ENCODE peak calls at places on chromosomes 4 and X, in seven cellular contexts. Y, C, E, K, L, B and H are unnamed samples.

GRCh38 chrX:40012039-40012799 is 85.5 kb downstream of the BCOR start:
- DNase-seq in Y (peak; percentile 52), C (peak; percentile 69), E (no peak), K (peak; percentile 40), L (peak; percentile 26), B (no peak), H (no peak)

GRCh38 chr4:166422475-166422874 is 549.4 kb downstream of the TLL1 start:
- DNase-seq in Y (no peak), C (no peak), E (no peak), K (no peak), L (no peak), B (no peak), H (no peak)

GRCh38 chrX:35104626-35105025 is 162.0 kb downstream of the FAM47B start:
- DNase-seq in Y (no peak), C (no peak), E (no peak), K (no peak), L (no peak), B (no peak), H (no peak)

GRCh38 chr4:168723020-168723419 is 226.2 kb downstream of the PALLD start:
- DNase-seq in Y (no peak), C (no peak), E (no peak), K (no peak), L (no peak), B (no peak), H (no peak)

GRCh38 chrX:2474280-2474962 is 26.4 kb downstream of the DHRSX start:
- DNase-seq in Y (no peak), C (peak; percentile 38), E (no peak), K (no peak), L (no peak), B (no peak), H (no peak)

GRCh38 chr4:185682236-185682635 is 129.8 kb downstream of the SORBS2 start:
- DNase-seq in Y (no peak), C (no peak), E (no peak), K (no peak), L (no peak), B (no peak), H (no peak)

GRCh38 chr4:97845758-97846157 is 297.5 kb downstream of the STPG2 start:
- DNase-seq in Y (no peak), C (no peak), E (no peak), K (no peak), L (no peak), B (no peak), H (no peak)

GRCh38 chr4:26431461-26432165 is 58.7 kb downstream of the CCKAR start:
- DNase-seq in Y (no peak), C (no peak), E (no peak), K (no peak), L (no peak), B (no peak), H (no peak)

GRCh38 chrX:39850630-39851152 is 247.1 kb downstream of the BCOR start:
- DNase-seq in Y (no peak), C (no peak), E (no peak), K (no peak), L (no peak), B (no peak), H (no peak)

GRCh38 chr4:65007841-65008439 is 598.7 kb upstream of the TECRL start:
- DNase-seq in Y (no peak), C (no peak), E (no peak), K (no peak), L (no peak), B (peak; percentile 0), H (peak; percentile 48)

GRCh38 chrX:133781174-133781573 is 204.2 kb downstream of the GPC3 start:
- DNase-seq in Y (no peak), C (no peak), E (no peak), K (no peak), L (no peak), B (no peak), H (no peak)

GRCh38 chrX:19005909-19006308 is 22.0 kb upstream of the PHKA2 start:
- DNase-seq in Y (no peak), C (no peak), E (no peak), K (no peak), L (no peak), B (no peak), H (no peak)

GRCh38 chr4:46844325-46844917 is 64.6 kb downstream of the COX7B2 start:
- DNase-seq in Y (no peak), C (no peak), E (peak; percentile 4), K (no peak), L (peak; percentile 12), B (no peak), H (peak; percentile 79)

GRCh38 chrX:130413415-130413814 is 11.6 kb downstream of the RBMX2 start:
- DNase-seq in Y (no peak), C (no peak), E (no peak), K (no peak), L (no peak), B (no peak), H (no peak)

GRCh38 chr4:102500371-102501175 is 586 bp upstream of the NFKB1 start:
- DNase-seq in Y (peak; percentile 84), C (peak; percentile 79), E (no peak), K (peak; percentile 53), L (peak; percentile 52), B (no peak), H (peak; percentile 67)

GRCh38 chr4:152099061-152099425 is 338.2 kb upstream of the GATB start:
- DNase-seq in Y (no peak), C (no peak), E (no peak), K (no peak), L (no peak), B (no peak), H (no peak)

GRCh38 chrX:43592597-43592996 is 63.5 kb upstream of the MAOA start:
- DNase-seq in Y (no peak), C (no peak), E (no peak), K (no peak), L (no peak), B (no peak), H (no peak)

GRCh38 chrX:43585922-43586321 is 70.2 kb upstream of the MAOA start:
- DNase-seq in Y (no peak), C (no peak), E (no peak), K (no peak), L (no peak), B (no peak), H (no peak)

GRCh38 chrX:43586855-43587254 is 69.2 kb upstream of the MAOA start:
- DNase-seq in Y (no peak), C (no peak), E (no peak), K (no peak), L (peak; percentile 15), B (no peak), H (no peak)

DNA sequence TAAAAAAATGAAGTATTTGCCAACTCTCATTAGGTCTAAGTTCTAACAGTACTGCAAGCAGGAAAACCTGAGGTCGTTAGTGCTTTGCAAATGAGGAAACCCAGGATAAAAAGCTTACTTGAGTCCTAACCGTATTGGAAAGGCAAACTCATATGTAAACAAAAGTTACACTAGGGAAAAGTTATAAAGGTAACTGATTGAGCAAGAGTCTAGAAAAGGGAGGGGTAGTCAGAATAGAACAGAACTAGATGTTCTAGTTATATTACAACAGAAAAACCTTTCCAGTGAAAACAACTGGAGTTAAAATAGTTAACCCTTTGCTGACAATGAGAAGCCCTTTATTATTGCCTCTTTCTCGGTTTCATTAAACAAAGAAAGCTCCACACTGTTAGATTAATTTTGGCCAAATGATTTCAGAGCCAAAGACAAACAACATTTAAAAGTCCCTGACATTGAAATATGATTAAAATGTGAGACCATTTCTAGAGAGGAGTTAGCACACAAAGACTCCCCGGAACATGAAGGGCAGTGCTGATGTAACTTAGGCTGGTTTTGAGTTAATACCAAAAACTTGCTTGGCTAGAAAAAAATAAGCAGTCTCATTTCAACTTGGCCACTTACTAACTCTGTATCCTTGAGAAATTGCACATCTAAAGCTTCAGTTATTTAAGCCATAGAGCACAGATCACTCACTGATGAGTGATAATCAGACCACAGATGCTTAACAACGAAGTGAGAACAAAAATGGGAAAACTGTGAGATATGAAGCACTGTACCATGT is 66.2 kb upstream of the MAOA start:
- DNase-seq in Y (no peak), C (no peak), E (no peak), K (no peak), L (no peak), B (no peak), H (no peak)
- TF ChIP-seq POLR2A in Y (no peak), C (no peak), E (no peak), K (no peak), L (no peak), B (no peak), H (no peak)

DNA sequence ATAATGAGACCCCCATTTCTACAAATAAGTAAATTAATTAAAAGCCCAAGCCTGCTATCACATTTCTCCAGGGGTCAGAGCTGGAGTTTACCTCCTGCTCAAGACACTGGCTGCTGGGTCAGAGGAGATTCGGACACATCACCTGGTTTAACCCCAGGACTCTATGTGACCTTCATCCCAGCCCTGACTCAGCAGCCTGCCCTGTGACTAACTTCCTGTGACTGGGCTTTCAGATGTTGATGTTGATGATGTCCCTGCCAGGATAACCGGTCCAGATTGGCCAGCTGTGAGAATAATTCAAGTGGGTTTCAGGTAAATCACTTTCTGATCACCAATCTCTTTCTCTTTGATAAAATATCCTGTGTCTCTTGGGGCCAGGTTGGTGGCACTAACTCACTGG is 102.4 kb upstream of the MAML3 start:
- DNase-seq in Y (no peak), C (no peak), E (no peak), K (no peak), L (peak; percentile 21), B (no peak), H (no peak)
- TF ChIP-seq POLR2A in Y (no peak), C (no peak), E (no peak), K (no peak), L (no peak), B (no peak), H (no peak)

GRCh38 chr4:147981305-147981704 is 249.4 kb downstream of the ARHGAP10 start:
- DNase-seq in Y (no peak), C (no peak), E (peak; percentile 57), K (no peak), L (no peak), B (no peak), H (no peak)

GRCh38 chr4:147984065-147984777 is 252.3 kb downstream of the ARHGAP10 start:
- DNase-seq in Y (no peak), C (no peak), E (no peak), K (no peak), L (peak; percentile 17), B (peak; percentile 16), H (peak; percentile 22)

GRCh38 chr4:147987252-147987651 is 255.4 kb downstream of the ARHGAP10 start:
- DNase-seq in Y (no peak), C (no peak), E (no peak), K (no peak), L (no peak), B (no peak), H (no peak)

GRCh38 chr4:147984778-147985138 is 252.9 kb downstream of the ARHGAP10 start:
- DNase-seq in Y (no peak), C (no peak), E (no peak), K (no peak), L (no peak), B (no peak), H (no peak)

GRCh38 chr4:147985376-147985775 is 253.5 kb downstream of the ARHGAP10 start:
- DNase-seq in Y (no peak), C (no peak), E (no peak), K (no peak), L (no peak), B (no peak), H (no peak)
- TF ChIP-seq POLR2A in Y (no peak), C (no peak), E (no peak), K (no peak), L (no peak), B (no peak), H (no peak)

DNA sequence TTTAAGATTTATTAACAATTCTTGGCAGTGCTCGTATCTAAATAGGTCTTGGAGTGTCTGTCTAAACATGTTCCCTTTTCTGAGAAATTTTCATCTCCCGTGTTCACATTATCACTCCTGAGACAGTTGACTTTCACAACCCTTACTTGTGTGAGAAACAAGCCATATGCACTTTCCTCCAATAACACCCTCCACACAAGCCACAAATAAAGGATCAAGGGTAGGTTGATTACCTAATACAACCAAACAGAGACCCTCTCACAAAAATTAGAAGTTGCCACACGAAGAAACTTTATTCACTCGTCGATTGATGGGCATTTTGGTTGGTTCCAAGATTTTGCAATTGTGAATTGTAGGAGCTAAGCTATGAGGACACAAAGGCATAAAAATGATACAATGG is 763.9 kb downstream of the TRAM1L1 start:
- DNase-seq in Y (no peak), C (no peak), E (no peak), K (no peak), L (no peak), B (no peak), H (no peak)
- TF ChIP-seq POLR2A in Y (no peak), C (no peak), E (no peak), K (no peak), L (no peak), B (no peak), H (no peak)